ENCODE peak calls at places on chromosomes 6 and 20, in eight cellular contexts. M, I, L, R, K, S, B and H are unnamed samples.

GRCh38 chr20:50108571-50109235 is 4.2 kb downstream of the UBE2V1 start:
- DNase-seq in R (no peak), S (no peak), B (no peak), K (no peak), I (no peak), L (no peak), M (no peak), H (no peak)

GRCh38 chr6:117346142-117346930 is 79.4 kb downstream of the ROS1 start:
- DNase-seq in L (no peak), B (no peak), R (no peak), S (no peak), K (no peak), I (peak; percentile 14), M (peak; percentile 0), H (peak; percentile 3)

GRCh38 chr6:85323435-85324040 is 126.3 kb upstream of the NT5E start:
- DNase-seq in I (peak; percentile 49), K (peak; percentile 66), B (peak; percentile 74), M (peak; percentile 23), S (peak; percentile 85), L (peak; percentile 85), R (peak; percentile 66), H (peak; percentile 59)

GRCh38 chr20:25320035-25320800 is 70.4 kb downstream of the ABHD12 start:
- DNase-seq in B (no peak), R (no peak), M (no peak), S (no peak), K (no peak), I (no peak), L (no peak), H (peak; percentile 70)

GRCh38 chr6:158322724-158323560 is 10.7 kb downstream of the TULP4 start:
- DNase-seq in S (no peak), B (no peak), I (peak; percentile 41), R (no peak), M (no peak), K (no peak), L (no peak), H (no peak)

GRCh38 chr6:13339863-13340635 is 11.7 kb upstream of the TBC1D7 start:
- DNase-seq in B (no peak), L (no peak), K (no peak), M (no peak), S (no peak), I (no peak), R (no peak), H (no peak)

GRCh38 chr6:68757821-68758220 is 122.7 kb downstream of the ADGRB3 start:
- DNase-seq in S (no peak), R (no peak), K (no peak), M (no peak), I (no peak), L (no peak), B (no peak), H (no peak)

GRCh38 chr6:90233994-90234393 is 62.6 kb downstream of the BACH2 start:
- DNase-seq in K (no peak), L (no peak), R (no peak), M (no peak), I (no peak), S (peak; percentile 84), B (peak; percentile 57), H (no peak)

GRCh38 chr20:48619126-48620101 is 208.4 kb downstream of the PREX1 start:
- DNase-seq in L (no peak), S (no peak), M (no peak), I (no peak), K (no peak), R (peak; percentile 37), B (no peak), H (peak; percentile 88)

GRCh38 chr6:30647802-30648460 is 998 bp downstream of the C6orf136 start:
- DNase-seq in I (no peak), M (no peak), L (no peak), R (no peak), S (peak; percentile 88), B (no peak), K (no peak), H (no peak)

GRCh38 chr20:50399003-50399916 is 110.9 kb upstream of the PTPN1 start:
- DNase-seq in L (no peak), B (no peak), S (no peak), I (no peak), R (peak; percentile 90), M (no peak), K (no peak), H (no peak)

GRCh38 chr20:11012975-11013374 is 339.2 kb upstream of the JAG1 start:
- DNase-seq in L (no peak), I (no peak), R (no peak), B (no peak), S (no peak), K (no peak), M (no peak), H (no peak)